ENCODE peak calls at places on chromosomes 7 and 10, in ten cellular contexts. W is omental fat pad, O is mucosa of descending colon, Y is A549, G is neural crest cell, H is uterus, E is breast epithelium, A is mammary epithelial cell, X is cardiac muscle cell, Z is B cell. M is an unnamed sample.

GRCh38 chr10:31702005-31702404 is 226.6 kb downstream of the ARHGAP12 start:
- DNase-seq in W (no peak), O (no peak), Y (no peak), G (no peak), H (no peak), E (no peak), A (no peak), X (no peak), Z (peak), M (no peak)

GRCh38 chr10:71782917-71783490 is 9.7 kb upstream of the VSIR start:
- DNase-seq in W (no peak), O (peak), Y (no peak), G (no peak), H (no peak), E (no peak), A (no peak), X (no peak), Z (no peak), M (no peak)

GRCh38 chr10:5814110-5815107 is 1.2 kb upstream of the GDI2 start:
- DNase-seq in W (no peak), O (no peak), Y (no peak), G (no peak), H (no peak), E (no peak), A (no peak), X (peak), Z (no peak), M (no peak)

GRCh38 chr10:127968027-127968441 is 61.1 kb downstream of the PTPRE start:
- DNase-seq in W (no peak), O (no peak), Y (no peak), G (no peak), H (no peak), E (no peak), A (no peak), X (no peak), Z (no peak), M (no peak)

GRCh38 chr10:97508342-97508741 is 9.6 kb downstream of the UBTD1 start:
- DNase-seq in W (no peak), O (no peak), Y (no peak), G (no peak), H (no peak), E (no peak), A (peak), X (peak), Z (no peak), M (peak)

GRCh38 chr7:42053834-42054233 is 183.2 kb downstream of the GLI3 start:
- DNase-seq in W (no peak), O (no peak), Y (no peak), G (no peak), H (no peak), E (no peak), A (no peak), X (no peak), Z (no peak), M (no peak)

GRCh38 chr10:1375805-1376170 is 319.6 kb downstream of the WDR37 start:
- DNase-seq in W (no peak), O (no peak), Y (no peak), G (no peak), H (no peak), E (no peak), A (no peak), X (no peak), Z (no peak), M (no peak)

GRCh38 chr7:44291066-44291732 is 34.2 kb downstream of the CAMK2B start:
- DNase-seq in W (peak), O (peak), Y (no peak), G (no peak), H (peak), E (no peak), A (no peak), X (peak), Z (no peak), M (peak)

GRCh38 chr10:77230194-77230593 is 407.4 kb downstream of the KCNMA1 start:
- DNase-seq in W (no peak), O (no peak), Y (no peak), G (no peak), H (no peak), E (no peak), A (peak), X (peak), Z (no peak), M (peak)

GRCh38 chr7:73703985-73704639 is 15.4 kb downstream of the STX1A start:
- DNase-seq in W (no peak), O (peak), Y (peak), G (peak), H (peak), E (no peak), A (no peak), X (peak), Z (peak), M (no peak)

GRCh38 chr10:43680035-43680434 is 31.4 kb upstream of the ZNF32 start:
- DNase-seq in W (no peak), O (no peak), Y (no peak), G (no peak), H (no peak), E (no peak), A (peak), X (peak), Z (no peak), M (no peak)

GRCh38 chr10:132727411-132727810 is 58.5 kb downstream of the NKX6-2 start:
- DNase-seq in W (no peak), O (no peak), Y (no peak), G (no peak), H (no peak), E (no peak), A (no peak), X (no peak), Z (no peak), M (no peak)

GRCh38 chr10:34494012-34494411 is 321.1 kb downstream of the PARD3 start:
- DNase-seq in W (no peak), O (no peak), Y (peak), G (no peak), H (no peak), E (no peak), A (peak), X (peak), Z (no peak), M (no peak)

GRCh38 chr7:19519443-19519977 is 189.3 kb downstream of the POLR1F start:
- DNase-seq in W (no peak), O (no peak), Y (no peak), G (no peak), H (no peak), E (no peak), A (peak), X (peak), Z (no peak), M (no peak)

GRCh38 chr7:81887098-81887497 is 117.3 kb upstream of the HGF start:
- DNase-seq in W (no peak), O (no peak), Y (no peak), G (no peak), H (no peak), E (no peak), A (no peak), X (peak), Z (no peak), M (no peak)

GRCh38 chr7:29563590-29564454 is at the start of gene PRR15:
- DNase-seq in W (peak), O (peak), Y (peak), G (peak), H (peak), E (peak), A (peak), X (peak), Z (peak), M (no peak)

GRCh38 chr10:5400843-5401242 is 3.8 kb downstream of the TUBAL3 start:
- DNase-seq in W (no peak), O (no peak), Y (no peak), G (no peak), H (no peak), E (no peak), A (no peak), X (no peak), Z (no peak), M (no peak)

GRCh38 chr7:156582591-156583123 is 57.9 kb upstream of the RNF32 start:
- DNase-seq in W (no peak), O (no peak), Y (no peak), G (no peak), H (no peak), E (no peak), A (no peak), X (no peak), Z (no peak), M (no peak)
- TF ChIP-seq CTCF in W (no peak), O (no peak), Y (no peak), G (no peak), H (no peak), E (no peak), A (no peak), X (no peak), Z (no peak), M (no peak)

GRCh38 chr7:1545417-1546246 is 10.4 kb downstream of the TMEM184A start:
- DNase-seq in W (no peak), O (peak), Y (no peak), G (no peak), H (no peak), E (no peak), A (no peak), X (no peak), Z (peak), M (no peak)
- TF ChIP-seq CTCF in W (no peak), O (no peak), Y (no peak), G (no peak), H (no peak), E (no peak), A (no peak), X (no peak), Z (no peak), M (peak)

GRCh38 chr7:1264345-1265280 is 31.9 kb downstream of the UNCX start:
- DNase-seq in W (no peak), O (no peak), Y (no peak), G (no peak), H (no peak), E (no peak), A (no peak), X (no peak), Z (no peak), M (no peak)
- TF ChIP-seq CTCF in W (no peak), O (no peak), Y (no peak), G (no peak), H (no peak), E (no peak), A (no peak), X (no peak), Z (no peak), M (no peak)

DNA sequence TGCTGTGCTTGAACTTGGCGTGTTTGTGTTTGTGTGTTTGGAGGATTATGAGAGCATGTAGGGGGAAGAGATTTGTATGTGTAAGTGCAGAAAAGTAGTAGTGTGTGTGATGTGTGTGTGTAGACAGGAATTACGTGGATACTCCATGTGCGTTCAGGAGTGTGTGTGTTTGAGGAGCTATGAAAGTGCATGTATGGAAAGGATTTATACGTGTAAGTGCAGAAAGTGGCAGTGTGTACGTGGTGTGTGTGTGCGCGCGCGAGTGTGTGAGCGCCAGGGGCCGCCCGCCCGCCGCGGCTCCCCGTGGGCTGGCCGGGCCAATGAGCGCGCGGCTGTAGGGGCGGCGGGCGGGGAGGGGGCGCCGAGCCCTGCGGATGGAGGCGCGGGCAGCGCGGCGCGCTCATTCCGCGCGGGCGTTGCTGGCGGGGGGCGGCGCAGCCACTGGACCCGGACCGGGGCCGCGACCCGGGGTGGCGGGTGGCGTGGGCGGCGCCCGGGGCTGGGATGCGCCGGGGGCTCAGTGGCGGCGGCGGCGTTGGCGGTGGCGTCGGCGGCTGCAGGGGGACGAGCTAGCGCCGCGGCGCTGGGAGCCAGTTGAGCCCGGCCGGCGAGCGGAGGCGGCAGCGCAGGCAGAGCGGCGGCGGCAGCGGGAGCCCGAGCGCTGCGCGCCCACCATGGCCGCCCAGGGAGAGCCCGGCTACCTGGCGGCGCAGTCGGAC is at the start of gene BICC1:
- DNase-seq in W (no peak), O (no peak), Y (peak), G (peak), H (peak), E (peak), A (peak), X (peak), Z (peak), M (peak)
- TF ChIP-seq CTCF in W (no peak), O (no peak), Y (peak), G (no peak), H (no peak), E (no peak), A (no peak), X (no peak), Z (no peak), M (peak)

GRCh38 chr10:101130984-101131961 is at the start of gene TLX1:
- DNase-seq in W (no peak), O (no peak), Y (no peak), G (no peak), H (no peak), E (no peak), A (no peak), X (no peak), Z (peak), M (no peak)
- TF ChIP-seq CTCF in W (no peak), O (no peak), Y (no peak), G (no peak), H (no peak), E (no peak), A (no peak), X (no peak), Z (no peak), M (no peak)

DNA sequence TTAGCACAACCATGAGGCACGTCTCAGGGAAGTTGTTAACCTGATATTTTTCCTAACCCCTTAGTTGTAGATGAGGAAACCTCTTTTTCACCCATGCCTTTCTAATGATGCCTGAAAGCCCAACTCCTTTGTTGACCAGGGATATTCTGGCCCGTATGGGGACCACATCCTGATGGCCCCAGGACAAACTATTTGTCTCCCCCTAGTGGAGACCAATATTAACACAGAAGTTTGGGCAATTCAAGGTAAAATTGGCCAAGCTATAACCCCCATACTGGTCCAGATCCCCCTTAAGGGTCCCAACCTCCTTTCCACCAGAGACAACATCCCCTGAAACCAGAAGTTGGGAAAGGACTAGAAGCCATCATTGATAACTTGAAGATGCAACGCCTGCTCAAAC is 893.3 kb downstream of the SORCS1 start:
- DNase-seq in W (no peak), O (no peak), Y (no peak), G (no peak), H (no peak), E (no peak), A (no peak), X (no peak), Z (no peak), M (no peak)
- TF ChIP-seq CTCF in W (no peak), O (no peak), Y (no peak), G (peak), H (no peak), E (no peak), A (peak), X (no peak), Z (no peak), M (peak)

DNA sequence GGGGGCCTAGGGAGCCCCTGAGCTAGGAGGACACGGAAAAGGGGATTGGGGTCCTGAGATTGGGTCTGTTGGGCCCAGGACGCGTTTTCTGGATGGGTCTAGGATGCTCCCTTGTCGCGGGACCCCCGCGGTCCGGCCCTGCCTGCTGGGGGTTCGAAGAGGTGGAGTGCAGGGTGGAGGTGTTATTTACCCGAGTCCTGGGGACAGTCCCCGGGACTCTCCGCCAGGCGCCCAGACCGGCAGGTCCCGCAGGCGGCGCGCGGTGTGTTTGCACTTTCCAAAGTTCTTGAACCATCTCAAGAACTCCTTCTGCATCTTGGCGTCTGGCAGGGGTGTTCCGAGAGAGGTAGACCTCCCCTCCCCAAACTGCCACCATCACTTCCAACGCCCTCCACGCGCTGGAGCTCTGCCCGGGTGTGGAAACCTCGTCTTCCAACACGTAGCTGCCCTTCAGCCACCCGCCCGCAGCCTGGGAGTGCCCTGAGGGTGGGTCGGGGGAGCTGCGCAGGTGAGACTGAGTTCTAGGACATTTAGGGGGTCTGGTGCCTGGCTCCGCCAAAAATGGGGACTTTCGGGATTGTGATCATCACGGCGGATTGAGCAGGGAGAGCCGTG is 569 bp downstream of the CAV1 start:
- DNase-seq in W (no peak), O (peak), Y (no peak), G (peak), H (peak), E (peak), A (peak), X (peak), Z (peak), M (no peak)
- TF ChIP-seq CTCF in W (no peak), O (no peak), Y (no peak), G (no peak), H (no peak), E (no peak), A (no peak), X (no peak), Z (no peak), M (no peak)

DNA sequence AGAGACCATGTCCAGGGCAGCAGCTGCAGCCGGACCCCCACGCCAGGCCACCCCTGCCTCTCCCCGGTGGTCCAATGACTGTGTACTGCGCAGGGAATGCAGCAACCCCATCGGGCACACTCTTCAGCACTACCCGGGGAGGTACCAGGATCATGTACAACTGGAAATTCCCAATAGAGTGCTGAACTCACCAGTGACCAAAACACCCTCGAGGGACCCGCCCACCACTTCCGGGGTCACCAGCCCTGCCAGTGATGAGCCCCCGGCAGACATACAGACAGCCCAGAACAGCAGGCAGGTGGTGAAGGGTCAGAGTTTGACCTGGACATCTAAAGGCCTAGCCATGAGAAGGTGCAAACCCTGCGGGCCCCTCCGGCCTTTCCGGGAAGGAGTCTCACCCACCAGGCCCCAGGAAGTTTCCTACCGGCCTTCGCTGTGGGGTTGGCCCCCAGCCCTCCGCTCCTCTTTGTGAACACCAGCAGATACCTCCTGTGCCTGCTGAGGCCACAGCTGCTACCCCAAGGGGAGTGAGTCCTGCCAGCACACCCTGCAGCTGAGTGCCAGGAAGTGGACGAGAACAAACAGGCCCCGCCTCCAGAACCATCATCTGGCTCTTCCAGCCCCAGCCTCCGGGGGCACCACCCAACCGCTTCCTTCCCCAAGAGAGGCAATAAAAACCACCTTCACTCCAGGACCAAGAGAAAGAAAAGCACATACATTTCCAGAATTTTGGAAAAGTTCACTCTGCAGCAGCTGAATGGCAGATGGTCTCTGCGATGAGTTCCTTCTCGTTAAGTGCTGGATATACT is 5.0 kb upstream of the ANKRD61 start:
- DNase-seq in W (no peak), O (peak), Y (peak), G (peak), H (no peak), E (peak), A (peak), X (peak), Z (peak), M (peak)
- TF ChIP-seq CTCF in W (no peak), O (no peak), Y (no peak), G (peak), H (no peak), E (no peak), A (no peak), X (peak), Z (peak), M (peak)

DNA sequence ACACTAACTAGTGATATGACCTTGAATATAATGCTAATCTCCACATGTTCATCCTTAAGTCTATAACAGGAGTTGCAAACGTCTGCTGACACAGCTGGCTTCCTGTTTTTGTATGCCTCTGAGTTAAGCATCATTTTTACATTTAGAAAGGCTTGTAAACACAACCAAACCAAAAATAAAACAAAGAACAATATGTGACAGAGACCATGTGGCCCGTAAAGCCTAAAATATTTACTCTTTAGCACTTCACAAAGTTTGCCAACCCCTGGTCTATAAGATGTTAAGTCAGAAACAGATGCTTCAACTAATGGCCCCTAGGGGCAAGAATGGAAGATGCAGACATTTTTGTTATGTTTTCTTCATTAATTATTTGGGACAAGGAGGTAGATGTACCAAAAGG is 109.3 kb downstream of the CPEB3 start:
- DNase-seq in W (no peak), O (no peak), Y (peak), G (no peak), H (no peak), E (no peak), A (no peak), X (peak), Z (peak), M (no peak)
- TF ChIP-seq CTCF in W (no peak), O (no peak), Y (no peak), G (peak), H (no peak), E (no peak), A (peak), X (peak), Z (peak), M (peak)

GRCh38 chr7:48188776-48189520 is 17.7 kb downstream of the ABCA13 start:
- DNase-seq in W (no peak), O (no peak), Y (no peak), G (no peak), H (no peak), E (no peak), A (peak), X (peak), Z (no peak), M (no peak)
- TF ChIP-seq CTCF in W (no peak), O (no peak), Y (no peak), G (no peak), H (no peak), E (no peak), A (no peak), X (no peak), Z (no peak), M (no peak)

M was measured in HFFc6.